ENCODE peak calls at places on chromosomes 11 and 22, in four cellular contexts. One of them, this sample, is unnamed.

GRCh38 chr11:68436162-68436888 is 24.2 kb upstream of the PPP6R3 start:
- DNase-seq in HCT116: no peak
- DNase-seq in thyroid gland: no peak
- DNase-seq in esophagus squamous epithelium: no peak
- DNase-seq in this sample: no peak

GRCh38 chr11:126647735-126648134 is 292.2 kb downstream of the ST3GAL4 start:
- DNase-seq in HCT116: peak; percentile 2
- DNase-seq in thyroid gland: no peak
- DNase-seq in esophagus squamous epithelium: no peak
- DNase-seq in this sample: no peak

GRCh38 chr11:36564376-36565032 is 3.3 kb upstream of the RAG1 start:
- DNase-seq in HCT116: peak; percentile 24
- DNase-seq in thyroid gland: peak; percentile 74
- DNase-seq in esophagus squamous epithelium: no peak
- DNase-seq in this sample: peak; percentile 55

GRCh38 chr11:125284209-125284608 is 119.7 kb downstream of the PKNOX2 start:
- DNase-seq in HCT116: no peak
- DNase-seq in thyroid gland: peak; percentile 26
- DNase-seq in esophagus squamous epithelium: no peak
- DNase-seq in this sample: no peak

GRCh38 chr11:57180141-57180561 is 1.6 kb upstream of the LRRC55 start:
- DNase-seq in HCT116: no peak
- DNase-seq in thyroid gland: no peak
- DNase-seq in esophagus squamous epithelium: no peak
- DNase-seq in this sample: no peak

GRCh38 chr11:134385774-134386565 is 26.1 kb downstream of the B3GAT1 start:
- DNase-seq in HCT116: no peak
- DNase-seq in thyroid gland: no peak
- DNase-seq in esophagus squamous epithelium: no peak
- DNase-seq in this sample: peak; percentile 64

GRCh38 chr11:59754859-59755700 is at the start of gene STX3:
- DNase-seq in HCT116: peak; percentile 64
- DNase-seq in thyroid gland: peak; percentile 84
- DNase-seq in esophagus squamous epithelium: no peak
- DNase-seq in this sample: peak; percentile 82

GRCh38 chr11:59822989-59823566 is 12.5 kb upstream of the MRPL16 start:
- DNase-seq in HCT116: peak; percentile 69
- DNase-seq in thyroid gland: no peak
- DNase-seq in esophagus squamous epithelium: no peak
- DNase-seq in this sample: peak; percentile 30

GRCh38 chr11:118142809-118143208 is 9.8 kb downstream of the SCN4B start:
- DNase-seq in HCT116: no peak
- DNase-seq in thyroid gland: no peak
- DNase-seq in esophagus squamous epithelium: no peak
- DNase-seq in this sample: peak; percentile 35

GRCh38 chr22:44975444-44976262 is 34.2 kb downstream of the PHF21B start:
- DNase-seq in HCT116: peak; percentile 71
- DNase-seq in thyroid gland: peak; percentile 94
- DNase-seq in esophagus squamous epithelium: peak; percentile 2
- DNase-seq in this sample: peak; percentile 91

GRCh38 chr22:24845036-24845918 is 39.3 kb downstream of the SGSM1 start:
- DNase-seq in HCT116: no peak
- DNase-seq in thyroid gland: no peak
- DNase-seq in esophagus squamous epithelium: no peak
- DNase-seq in this sample: peak; percentile 76
- TF ChIP-seq POLR2A in HCT116: no peak
- TF ChIP-seq POLR2A in thyroid gland: no peak
- TF ChIP-seq POLR2A in esophagus squamous epithelium: no peak
- TF ChIP-seq POLR2A in this sample: no peak

DNA sequence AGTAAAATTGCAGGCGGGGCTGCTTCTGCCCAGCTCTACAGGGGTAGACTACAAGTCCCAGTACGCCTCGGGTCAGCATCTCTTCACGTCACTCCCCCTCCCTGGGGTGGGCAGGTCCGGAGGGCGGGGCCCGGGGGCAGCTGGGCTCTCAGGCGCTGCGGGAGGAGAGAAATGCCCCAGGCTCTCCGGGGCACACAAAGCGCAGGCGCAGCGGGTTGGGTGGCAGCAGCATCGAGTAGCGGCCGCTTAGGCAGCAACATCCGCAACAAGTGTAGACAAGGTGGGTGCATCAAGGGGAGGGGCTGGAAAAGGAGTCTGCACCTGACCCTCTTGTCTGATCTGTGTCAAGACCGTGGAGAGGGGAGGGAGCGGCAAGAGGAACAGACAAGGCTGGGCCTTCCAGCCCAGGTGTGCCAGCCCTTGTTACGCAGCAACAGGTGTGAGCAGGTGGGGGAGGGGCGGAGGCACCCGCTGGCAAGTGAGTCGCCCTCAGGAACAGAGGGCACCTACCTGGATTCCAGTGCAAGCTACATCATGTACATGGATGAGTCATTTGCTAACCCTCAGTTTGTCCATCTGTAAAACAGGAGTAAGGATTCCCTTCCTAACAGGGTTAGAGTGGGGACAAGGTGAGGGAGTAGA is 1.2 kb downstream of the PLEKHB1 start:
- DNase-seq in HCT116: peak; percentile 86
- DNase-seq in thyroid gland: peak; percentile 94
- DNase-seq in esophagus squamous epithelium: peak; percentile 56
- DNase-seq in this sample: peak; percentile 87
- H3K4me3 ChIP-seq in HCT116: peak overlapping the region; percentile 53
- H3K4me3 ChIP-seq in thyroid gland: peak overlapping the region; percentile 1
- H3K4me3 ChIP-seq in esophagus squamous epithelium: peak overlapping the region; percentile 59
- H3K4me3 ChIP-seq in this sample: no peak overlapping the region

DNA sequence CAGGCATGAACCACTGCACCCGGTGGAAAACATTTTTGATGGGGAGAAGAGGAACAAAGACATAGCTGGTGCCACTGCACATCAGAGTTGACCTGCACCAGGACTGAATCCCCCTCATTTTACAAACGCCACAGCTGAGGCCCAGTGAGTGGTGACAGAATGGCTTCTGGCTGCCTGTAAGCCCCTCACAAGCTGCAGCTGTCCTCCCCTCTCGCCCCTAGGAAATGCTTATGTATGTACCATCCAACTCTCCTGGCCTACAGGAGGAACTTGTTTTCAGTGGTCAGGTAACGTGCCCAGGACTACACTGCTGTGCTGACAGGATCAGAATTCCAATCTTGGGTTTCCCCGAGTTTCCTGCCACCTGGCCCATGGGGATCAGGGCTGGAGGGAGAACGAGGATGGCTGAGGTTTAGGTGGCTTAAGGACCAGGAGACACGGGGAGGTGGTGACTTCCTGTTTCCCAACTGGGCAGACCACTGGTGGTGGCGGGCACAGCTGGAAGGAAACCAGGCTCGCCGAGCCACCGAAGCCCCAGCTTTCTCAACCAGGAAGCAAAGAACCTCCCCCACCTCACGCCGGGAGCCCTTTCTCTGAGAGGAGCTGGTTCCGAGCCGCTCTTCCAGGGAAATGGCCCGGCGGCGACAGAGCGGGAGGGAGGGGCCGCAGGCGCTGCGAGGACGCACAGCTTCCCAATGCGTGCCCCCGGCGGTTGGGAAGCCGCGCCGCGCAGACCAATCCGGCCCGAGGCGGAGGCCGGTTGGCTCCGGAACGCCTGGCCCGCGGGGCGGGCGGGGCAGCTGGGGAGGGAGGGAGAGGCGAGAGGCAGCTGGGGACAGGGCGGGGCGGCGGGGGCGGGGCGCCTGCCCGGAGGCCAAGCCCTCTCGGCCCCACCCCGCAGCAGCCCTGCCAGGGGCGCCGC is 1.0 kb upstream of the LRFN4 start:
- DNase-seq in HCT116: peak; percentile 82
- DNase-seq in thyroid gland: peak; percentile 96
- DNase-seq in esophagus squamous epithelium: peak; percentile 55
- DNase-seq in this sample: peak; percentile 96
- TF ChIP-seq POLR2A in HCT116: peak; percentile 63
- TF ChIP-seq POLR2A in thyroid gland: peak; percentile 65
- TF ChIP-seq POLR2A in esophagus squamous epithelium: peak; percentile 64
- TF ChIP-seq POLR2A in this sample: peak; percentile 67

GRCh38 chr22:40403141-40403540 is 32.7 kb downstream of the SGSM3 start:
- DNase-seq in HCT116: no peak
- DNase-seq in thyroid gland: no peak
- DNase-seq in esophagus squamous epithelium: no peak
- DNase-seq in this sample: no peak

GRCh38 chr22:40401981-40402406 is 31.6 kb downstream of the SGSM3 start:
- DNase-seq in HCT116: no peak
- DNase-seq in thyroid gland: no peak
- DNase-seq in esophagus squamous epithelium: no peak
- DNase-seq in this sample: no peak

GRCh38 chr22:40399661-40400060 is 29.3 kb downstream of the SGSM3 start:
- DNase-seq in HCT116: no peak
- DNase-seq in thyroid gland: no peak
- DNase-seq in esophagus squamous epithelium: no peak
- DNase-seq in this sample: no peak

GRCh38 chr22:40400173-40400572 is 29.8 kb downstream of the SGSM3 start:
- DNase-seq in HCT116: no peak
- DNase-seq in thyroid gland: no peak
- DNase-seq in esophagus squamous epithelium: no peak
- DNase-seq in this sample: no peak

DNA sequence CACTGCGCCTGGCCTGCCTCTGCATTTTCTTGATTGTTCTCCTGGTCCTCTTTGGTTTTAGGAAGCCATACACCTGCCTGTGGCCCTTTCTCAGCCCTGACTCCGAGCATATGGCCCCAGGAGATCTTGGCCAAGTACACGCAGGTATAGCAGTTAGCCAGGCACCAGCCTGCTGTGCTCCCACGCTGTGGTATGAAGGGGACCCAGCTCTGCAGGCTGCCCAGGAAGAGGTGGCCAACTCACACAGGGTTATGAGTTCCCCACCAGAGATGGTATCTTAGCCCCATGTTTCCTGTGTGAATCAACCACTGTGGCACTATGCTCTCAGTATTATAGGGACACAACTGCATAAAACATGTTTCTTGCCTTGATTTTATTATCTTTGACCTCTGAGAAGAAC is 31.1 kb downstream of the SGSM3 start:
- DNase-seq in HCT116: no peak
- DNase-seq in thyroid gland: no peak
- DNase-seq in esophagus squamous epithelium: no peak
- DNase-seq in this sample: no peak
- H3K4me3 ChIP-seq in HCT116: no peak overlapping the region
- H3K4me3 ChIP-seq in thyroid gland: no peak overlapping the region
- H3K4me3 ChIP-seq in esophagus squamous epithelium: no peak overlapping the region
- H3K4me3 ChIP-seq in this sample: no peak overlapping the region

GRCh38 chr11:15969281-15969680 is 387.1 kb downstream of the SOX6 start:
- DNase-seq in HCT116: no peak
- DNase-seq in thyroid gland: peak; percentile 65
- DNase-seq in esophagus squamous epithelium: no peak
- DNase-seq in this sample: peak; percentile 77
- TF ChIP-seq POLR2A in HCT116: no peak
- TF ChIP-seq POLR2A in thyroid gland: no peak
- TF ChIP-seq POLR2A in esophagus squamous epithelium: no peak
- TF ChIP-seq POLR2A in this sample: no peak

DNA sequence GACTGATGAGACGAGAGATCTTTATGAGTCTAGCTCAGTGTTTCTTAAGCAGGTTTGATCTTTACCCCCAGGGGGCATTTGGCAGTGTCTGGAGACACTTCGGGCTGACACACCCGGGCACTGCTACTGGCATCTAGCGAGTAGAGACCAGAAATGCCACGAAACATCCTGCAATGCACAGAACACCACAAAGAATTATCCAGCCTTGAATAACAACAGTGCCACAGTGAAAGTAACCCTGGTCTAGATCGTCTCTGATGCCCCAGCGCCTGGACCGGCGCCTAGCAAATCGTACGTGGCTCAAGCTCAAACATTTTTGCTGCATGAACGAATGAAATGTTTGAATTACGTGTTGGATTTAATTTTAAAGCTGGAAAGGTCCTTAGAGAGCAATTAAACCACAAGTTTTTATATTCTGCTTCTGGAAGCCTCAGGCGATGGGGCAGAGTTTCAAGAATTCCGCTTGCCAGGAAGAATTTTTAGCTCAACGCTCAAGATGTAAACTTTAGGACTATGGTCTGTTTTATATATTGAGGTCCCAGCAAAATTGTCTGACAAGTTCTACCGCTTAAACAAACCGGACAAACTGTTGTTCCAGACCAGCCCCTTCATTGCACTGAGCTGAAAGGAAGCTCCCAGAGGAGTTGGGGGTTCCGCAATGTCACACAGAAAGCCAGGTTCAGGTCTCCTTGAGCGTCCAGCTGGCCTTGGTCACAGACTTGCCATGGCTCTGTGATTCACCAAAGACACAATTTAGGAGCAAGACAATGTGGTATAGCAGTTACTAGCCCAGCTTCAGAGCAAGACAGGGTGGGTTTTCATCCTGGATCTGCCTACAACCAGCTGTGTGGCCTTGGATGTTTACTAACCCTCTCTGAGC is 44.2 kb upstream of the SMTN start:
- DNase-seq in HCT116: no peak
- DNase-seq in thyroid gland: no peak
- DNase-seq in esophagus squamous epithelium: no peak
- DNase-seq in this sample: no peak
- H3K4me3 ChIP-seq in HCT116: no peak overlapping the region
- H3K4me3 ChIP-seq in thyroid gland: no peak overlapping the region
- H3K4me3 ChIP-seq in esophagus squamous epithelium: peak overlapping the region; percentile 52
- H3K4me3 ChIP-seq in this sample: no peak overlapping the region

GRCh38 chr11:797300-798092 is 585 bp downstream of the SLC25A22 start:
- DNase-seq in HCT116: no peak
- DNase-seq in thyroid gland: peak; percentile 67
- DNase-seq in esophagus squamous epithelium: no peak
- DNase-seq in this sample: peak; percentile 67
- TF ChIP-seq POLR2A in HCT116: no peak
- TF ChIP-seq POLR2A in thyroid gland: no peak
- TF ChIP-seq POLR2A in esophagus squamous epithelium: no peak
- TF ChIP-seq POLR2A in this sample: no peak

DNA sequence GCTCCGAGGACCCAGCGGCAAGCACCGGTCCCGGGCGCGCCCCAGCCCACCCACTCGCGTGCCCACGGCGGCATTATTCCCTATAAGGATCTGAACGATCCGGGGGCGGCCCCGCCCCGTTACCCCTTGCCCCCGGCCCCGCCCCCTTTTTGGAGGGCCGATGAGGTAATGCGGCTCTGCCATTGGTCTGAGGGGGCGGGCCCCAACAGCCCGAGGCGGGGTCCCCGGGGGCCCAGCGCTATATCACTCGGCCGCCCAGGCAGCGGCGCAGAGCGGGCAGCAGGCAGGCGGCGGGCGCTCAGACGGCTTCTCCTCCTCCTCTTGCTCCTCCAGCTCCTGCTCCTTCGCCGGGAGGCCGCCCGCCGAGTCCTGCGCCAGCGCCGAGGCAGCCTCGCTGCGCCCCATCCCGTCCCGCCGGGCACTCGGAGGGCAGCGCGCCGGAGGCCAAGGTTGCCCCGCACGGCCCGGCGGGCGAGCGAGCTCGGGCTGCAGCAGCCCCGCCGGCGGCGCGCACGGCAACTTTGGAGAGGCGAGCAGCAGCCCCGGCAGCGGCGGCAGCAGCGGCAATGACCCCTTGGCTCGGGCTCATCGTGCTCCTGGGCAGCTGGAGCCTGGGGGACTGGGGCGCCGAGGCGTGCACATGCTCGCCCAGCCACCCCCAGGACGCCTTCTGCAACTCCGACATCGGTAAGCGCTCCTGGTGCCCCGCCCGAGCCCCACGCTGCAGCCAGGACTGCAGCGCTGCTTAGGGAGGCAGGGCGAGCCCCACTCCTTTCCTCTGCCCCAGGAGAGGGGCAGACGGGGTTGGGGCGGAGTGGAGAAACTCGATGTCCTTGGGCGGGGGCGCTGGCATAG is at the start of gene TIMP3:
- DNase-seq in HCT116: no peak
- DNase-seq in thyroid gland: peak; percentile 92
- DNase-seq in esophagus squamous epithelium: no peak
- DNase-seq in this sample: peak; percentile 86
- H3K4me3 ChIP-seq in HCT116: peak within 1 kb of the TSS; percentile 43
- H3K4me3 ChIP-seq in thyroid gland: peak within 1 kb of the TSS; percentile 60
- H3K4me3 ChIP-seq in esophagus squamous epithelium: peak within 1 kb of the TSS; percentile 79
- H3K4me3 ChIP-seq in this sample: peak within 1 kb of the TSS; percentile 56